ENCODE peak calls at places on chromosomes 5 and 9, in four cellular contexts. B is GM23338, O is astrocyte, W is epithelial cell of proximal tubule. P is an unnamed sample.

GRCh38 chr9:123176230-123176629 is 92.2 kb downstream of the STRBP start:
- DNase-seq in W (peak; percentile 15), B (no peak), O (no peak), P (no peak)

GRCh38 chr9:133945314-133945975 is 46.7 kb downstream of the VAV2 start:
- DNase-seq in B (no peak), W (no peak), O (no peak), P (no peak)

GRCh38 chr5:58902765-58903164 is 319.9 kb downstream of the RAB3C start:
- DNase-seq in O (no peak), W (no peak), B (no peak), P (no peak)

GRCh38 chr9:136527721-136528710 is 17.8 kb downstream of the NOTCH1 start:
- DNase-seq in W (no peak), B (no peak), O (no peak), P (no peak)

GRCh38 chr5:95845401-95845800 is 22.9 kb upstream of the GLRX start:
- DNase-seq in B (no peak), W (no peak), O (no peak), P (no peak)

GRCh38 chr5:138900281-138900965 is 25.3 kb upstream of the LRRTM2 start:
- DNase-seq in B (no peak), W (no peak), O (peak; percentile 62), P (no peak)

GRCh38 chr9:34732478-34732877 is 22.5 kb upstream of the CCL21 start:
- DNase-seq in O (no peak), B (no peak), W (no peak), P (no peak)

GRCh38 chr5:165201364-165202143 is 1696.1 kb downstream of the MAT2B start:
- DNase-seq in W (no peak), B (no peak), O (peak; percentile 69), P (no peak)

GRCh38 chr5:67476531-67476930 is 279.9 kb upstream of the CD180 start:
- DNase-seq in W (no peak), B (no peak), O (peak; percentile 16), P (no peak)

GRCh38 chr9:5205071-5205470 is 19.6 kb upstream of the INSL6 start:
- DNase-seq in B (no peak), O (no peak), W (no peak), P (no peak)

GRCh38 chr5:158205992-158206391 is 347.0 kb upstream of the CLINT1 start:
- DNase-seq in W (no peak), B (no peak), O (no peak), P (no peak)

GRCh38 chr5:74866653-74867162 is 521 bp upstream of the FAM169A start:
- DNase-seq in O (no peak), W (no peak), B (peak; percentile 85), P (no peak)

GRCh38 chr9:109039539-109039938 is 26.2 kb upstream of the CTNNAL1 start:
- DNase-seq in B (no peak), O (no peak), W (no peak), P (no peak)

GRCh38 chr5:155923784-155924183 is 403.2 kb upstream of the SGCD start:
- DNase-seq in B (peak; percentile 11), O (no peak), W (no peak), P (no peak)

GRCh38 chr9:121478816-121479676 is 20.6 kb downstream of the GGTA1 start:
- DNase-seq in W (no peak), B (no peak), O (no peak), P (no peak)

GRCh38 chr9:35518212-35518917 is 28.5 kb downstream of the RUSC2 start:
- DNase-seq in W (peak; percentile 99), B (peak; percentile 91), O (peak; percentile 96), P (peak; percentile 86)

GRCh38 chr5:93831449-93831848 is 90.0 kb upstream of the POU5F2 start:
- DNase-seq in O (peak; percentile 92), B (no peak), W (no peak), P (peak; percentile 39)

GRCh38 chr9:84701801-84702200 is 32.3 kb downstream of the NTRK2 start:
- DNase-seq in W (no peak), O (no peak), B (no peak), P (no peak)

GRCh38 chr9:21796768-21797167 is 5.7 kb upstream of the MTAP start:
- DNase-seq in B (no peak), O (peak; percentile 65), W (peak; percentile 61), P (no peak)

GRCh38 chr5:136004436-136004835 is 24.4 kb upstream of the TGFBI start:
- DNase-seq in O (peak; percentile 80), W (no peak), B (no peak), P (no peak)

GRCh38 chr9:87069690-87070089 is 122.4 kb upstream of the GAS1 start:
- DNase-seq in O (no peak), W (no peak), B (no peak), P (no peak)

GRCh38 chr5:10875201-10875768 is 114.3 kb upstream of the DAP start:
- DNase-seq in B (no peak), O (peak; percentile 18), W (no peak), P (no peak)

GRCh38 chr5:168075387-168075786 is 216.1 kb upstream of the WWC1 start:
- DNase-seq in B (no peak), W (no peak), O (no peak), P (no peak)

GRCh38 chr5:55338810-55339243 is 31.0 kb downstream of the MTREX start:
- DNase-seq in O (no peak), W (no peak), B (no peak), P (no peak)

GRCh38 chr5:178336889-178337785 is 104.5 kb upstream of the PHYKPL start:
- DNase-seq in W (no peak), B (peak; percentile 43), O (no peak), P (no peak)

GRCh38 chr5:151432210-151432609 is 15.2 kb upstream of the SLC36A1 start:
- DNase-seq in B (peak; percentile 38), W (no peak), O (no peak), P (no peak)

GRCh38 chr5:148651528-148651927 is 2.8 kb downstream of the HTR4 start:
- DNase-seq in B (no peak), O (no peak), W (no peak), P (no peak)

GRCh38 chr5:80068775-80069174 is 33.6 kb downstream of the THBS4 start:
- DNase-seq in O (no peak), W (no peak), B (no peak), P (no peak)

GRCh38 chr5:80069251-80069650 is 34.1 kb downstream of the THBS4 start:
- DNase-seq in O (no peak), B (no peak), W (no peak), P (no peak)

GRCh38 chr5:80071510-80072021 is 36.4 kb downstream of the THBS4 start:
- DNase-seq in B (no peak), W (no peak), O (no peak), P (no peak)

GRCh38 chr5:80069918-80070318 is 34.8 kb downstream of the THBS4 start:
- DNase-seq in O (no peak), W (no peak), B (peak; percentile 18), P (no peak)

GRCh38 chr5:80070338-80071056 is 35.3 kb downstream of the THBS4 start:
- DNase-seq in O (no peak), B (no peak), W (no peak), P (no peak)
- H3K4me3 ChIP-seq in O (no peak overlapping the region), B (no peak overlapping the region), W (no peak overlapping the region), P (no peak overlapping the region)

GRCh38 chr5:91190333-91190680 is 192.8 kb downstream of the ARRDC3 start:
- DNase-seq in O (no peak), B (peak; percentile 11), W (no peak), P (no peak)
- H3K4me3 ChIP-seq in O (no peak overlapping the region), B (no peak overlapping the region), W (no peak overlapping the region), P (no peak overlapping the region)

GRCh38 chr5:36402512-36402906 is 100.8 kb upstream of the RANBP3L start:
- DNase-seq in O (no peak), W (no peak), B (no peak), P (no peak)
- H3K4me3 ChIP-seq in O (no peak overlapping the region), W (no peak overlapping the region), B (no peak overlapping the region), P (no peak overlapping the region)

GRCh38 chr5:76190356-76190755 is 107.2 kb downstream of the SV2C start:
- DNase-seq in B (no peak), O (no peak), W (no peak), P (no peak)

GRCh38 chr5:76192837-76193236 is 109.7 kb downstream of the SV2C start:
- DNase-seq in W (no peak), B (no peak), O (no peak), P (no peak)

GRCh38 chr5:76187386-76187785 is 104.2 kb downstream of the SV2C start:
- DNase-seq in W (no peak), B (no peak), O (no peak), P (no peak)
- H3K4me3 ChIP-seq in W (no peak overlapping the region), B (no peak overlapping the region), O (no peak overlapping the region), P (no peak overlapping the region)

P was measured in retinal pigment epithelial cell.